ENCODE peak calls at places on chromosome 19, in six cellular contexts. M is prostate gland, D is NCI-H1105 treated with DMSO at 0.1 percent for 48 hours, W is GM03348, G is endothelial cell, Y is cardiac septum. A is an unnamed sample.

GRCh38 chr19:29663861-29664752 is 1.2 kb upstream of the PLEKHF1 start:
- DNase-seq in W (peak; percentile 67), Y (peak; percentile 73), G (no peak), D (no peak), M (peak; percentile 64), A (no peak)

GRCh38 chr19:13968999-13969398 is 16.7 kb downstream of the DCAF15 start:
- DNase-seq in M (no peak), G (no peak), D (no peak), W (no peak), Y (no peak), A (no peak)

GRCh38 chr19:38059897-38060296 is 152.9 kb downstream of the SIPA1L3 start:
- DNase-seq in Y (no peak), G (no peak), M (peak; percentile 32), D (no peak), W (no peak), A (no peak)

GRCh38 chr19:54376610-54377009 is 11.9 kb upstream of the LAIR1 start:
- DNase-seq in W (no peak), M (no peak), G (no peak), D (no peak), Y (peak; percentile 12), A (no peak)

GRCh38 chr19:39752390-39752789 is 14.6 kb upstream of the CLC start:
- DNase-seq in Y (no peak), M (no peak), D (no peak), G (no peak), W (no peak), A (no peak)

GRCh38 chr19:49884109-49884508 is 6.6 kb downstream of the TBC1D17 start:
- DNase-seq in Y (no peak), D (no peak), G (no peak), M (no peak), W (no peak), A (no peak)

GRCh38 chr19:6677924-6678689 is 8.1 kb upstream of the TNFSF14 start:
- DNase-seq in M (no peak), Y (no peak), D (no peak), W (peak; percentile 46), G (no peak), A (no peak)

GRCh38 chr19:16373539-16373938 is 48.9 kb downstream of the KLF2 start:
- DNase-seq in D (no peak), W (no peak), M (no peak), Y (peak; percentile 77), G (no peak), A (no peak)

GRCh38 chr19:44869728-44870470 is 21.2 kb upstream of the TOMM40 start:
- DNase-seq in M (no peak), Y (no peak), D (no peak), W (peak; percentile 39), G (no peak), A (no peak)

GRCh38 chr19:24000656-24001055 is 86.0 kb downstream of the ZNF726 start:
- DNase-seq in Y (no peak), W (no peak), M (no peak), G (no peak), D (no peak), A (no peak)

GRCh38 chr19:8695501-8695900 is 3.1 kb downstream of the ACTL9 start:
- DNase-seq in Y (no peak), M (no peak), W (no peak), D (no peak), G (no peak), A (no peak)

GRCh38 chr19:17555929-17556813 is 722 bp downstream of the COLGALT1 start:
- DNase-seq in Y (peak; percentile 81), G (peak; percentile 45), W (peak; percentile 77), M (peak; percentile 18), D (peak; percentile 7), A (no peak)

GRCh38 chr19:43634877-43635560 is 4.6 kb downstream of the CADM4 start:
- DNase-seq in D (no peak), W (peak; percentile 33), Y (no peak), G (peak; percentile 34), M (no peak), A (peak; percentile 54)

GRCh38 chr19:1474011-1474764 is 4.8 kb downstream of the C19orf25 start:
- DNase-seq in W (no peak), M (no peak), D (no peak), G (no peak), Y (no peak), A (no peak)

GRCh38 chr19:39474139-39474620 is 6.5 kb upstream of the TIMM50 start:
- DNase-seq in Y (no peak), W (peak; percentile 77), M (peak; percentile 29), D (peak; percentile 23), G (peak; percentile 88), A (peak; percentile 90)

GRCh38 chr19:48784527-48784926 is 26.3 kb downstream of the BCAT2 start:
- DNase-seq in D (no peak), Y (no peak), M (no peak), G (no peak), W (no peak), A (no peak)

GRCh38 chr19:6731822-6732221 is 5.6 kb downstream of the GPR108 start:
- DNase-seq in G (no peak), Y (no peak), D (no peak), M (no peak), W (no peak), A (no peak)

GRCh38 chr19:18657590-18658365 is 20.9 kb downstream of the KLHL26 start:
- DNase-seq in G (no peak), D (no peak), Y (no peak), M (no peak), W (no peak), A (no peak)

GRCh38 chr19:43748205-43748594 is 6.6 kb downstream of the SMG9 start:
- DNase-seq in D (no peak), W (no peak), Y (no peak), M (no peak), G (no peak), A (no peak)

GRCh38 chr19:38250821-38251563 is 5.2 kb downstream of the PPP1R14A start:
- DNase-seq in M (no peak), W (no peak), Y (peak; percentile 84), D (no peak), G (no peak), A (peak; percentile 87)

GRCh38 chr19:4641132-4641531 is 1.8 kb downstream of the TNFAIP8L1 start:
- DNase-seq in M (no peak), W (no peak), D (no peak), G (no peak), Y (no peak), A (no peak)

GRCh38 chr19:56309511-56310185 is 5.0 kb downstream of the ZSCAN5A start:
- DNase-seq in W (peak; percentile 78), Y (peak; percentile 81), D (peak; percentile 16), G (peak; percentile 81), M (no peak), A (peak; percentile 79)

GRCh38 chr19:38563475-38563874 is 54.3 kb downstream of the MAP4K1 start:
- DNase-seq in G (no peak), M (no peak), Y (no peak), D (no peak), W (no peak), A (no peak)

GRCh38 chr19:13401388-13401787 is 104.9 kb downstream of the CACNA1A start:
- DNase-seq in W (no peak), Y (no peak), D (no peak), G (peak; percentile 3), M (no peak), A (no peak)

GRCh38 chr19:14916848-14917247 is 24.4 kb upstream of the OR7C2 start:
- DNase-seq in Y (no peak), M (no peak), D (no peak), G (no peak), W (no peak), A (no peak)

GRCh38 chr19:44552324-44552723 is 22.8 kb upstream of the CEACAM20 start:
- DNase-seq in D (no peak), M (no peak), W (peak; percentile 24), Y (no peak), G (peak; percentile 56), A (peak; percentile 77)

GRCh38 chr19:6423499-6424189 is 967 bp downstream of the KHSRP start:
- DNase-seq in D (no peak), M (no peak), W (peak; percentile 82), G (peak; percentile 52), Y (no peak), A (no peak)

GRCh38 chr19:1076951-1077350 is 10.0 kb downstream of the ARHGAP45 start:
- DNase-seq in M (no peak), W (no peak), D (no peak), G (no peak), Y (peak; percentile 91), A (no peak)

GRCh38 chr19:50333737-50334617 is 4.8 kb upstream of the KCNC3 start:
- DNase-seq in G (no peak), D (peak; percentile 92), Y (peak; percentile 86), W (peak; percentile 98), M (peak; percentile 68), A (peak; percentile 75)

GRCh38 chr19:47696635-47697034 is 16.6 kb upstream of the EHD2 start:
- DNase-seq in W (no peak), Y (no peak), M (no peak), G (no peak), D (no peak), A (no peak)

GRCh38 chr19:4152241-4152998 is 1.0 kb upstream of the CREB3L3 start:
- DNase-seq in M (no peak), D (no peak), W (no peak), G (no peak), Y (no peak), A (no peak)

GRCh38 chr19:6276447-6276846 is 3.3 kb downstream of the MLLT1 start:
- DNase-seq in Y (no peak), D (no peak), M (no peak), W (peak; percentile 82), G (no peak), A (no peak)

GRCh38 chr19:3867971-3868769 is 668 bp downstream of the ZFR2 start:
- DNase-seq in W (no peak), Y (no peak), D (no peak), M (no peak), G (no peak), A (no peak)

A was measured in HuH-7.